ENCODE peak calls at places on chromosome 13, in five cellular contexts. H is AG08396; F is HFFc6; N is activated naive CD4-positive, alpha-beta T cell; D is NCI-H446 treated with DMSO at 0.1 percent for 48 hours. G is an unnamed sample.

GRCh38 chr13:95484052-95484451 is 68.5 kb upstream of the CLDN10 start:
- DNase-seq in H (no peak), F (no peak), N (no peak), D (no peak), G (no peak)

GRCh38 chr13:38350114-38350617 is 515 bp downstream of the UFM1 start:
- DNase-seq in H (peak), F (peak), N (peak), D (no peak), G (peak)

GRCh38 chr13:73602295-73602694 is 531.9 kb downstream of the KLF12 start:
- DNase-seq in H (no peak), F (no peak), N (no peak), D (no peak), G (peak)

GRCh38 chr13:110161112-110161897 is 145.7 kb downstream of the COL4A1 start:
- DNase-seq in H (no peak), F (no peak), N (no peak), D (no peak), G (no peak)

GRCh38 chr13:110525328-110526319 is 35.9 kb downstream of the RAB20 start:
- DNase-seq in H (no peak), F (no peak), N (no peak), D (no peak), G (peak)

GRCh38 chr13:49615844-49616687 is 12.2 kb upstream of the ARL11 start:
- DNase-seq in H (no peak), F (no peak), N (no peak), D (no peak), G (no peak)

GRCh38 chr13:67369895-67370660 is 139.9 kb upstream of the PCDH9 start:
- DNase-seq in H (no peak), F (peak), N (no peak), D (no peak), G (peak)

GRCh38 chr13:88263808-88264207 is 592.6 kb downstream of the SLITRK5 start:
- DNase-seq in H (no peak), F (no peak), N (no peak), D (no peak), G (no peak)

GRCh38 chr13:25300861-25301346 is 521 bp upstream of the NUP58 start:
- DNase-seq in H (no peak), F (no peak), N (peak), D (no peak), G (peak)

GRCh38 chr13:20109037-20109436 is 51.8 kb downstream of the GJA3 start:
- DNase-seq in H (no peak), F (no peak), N (no peak), D (no peak), G (no peak)

GRCh38 chr13:111590796-111591195 is 270.4 kb downstream of the TEX29 start:
- DNase-seq in H (no peak), F (no peak), N (no peak), D (no peak), G (no peak)

GRCh38 chr13:97262058-97262457 is 39.9 kb downstream of the MBNL2 start:
- DNase-seq in H (no peak), F (no peak), N (no peak), D (no peak), G (no peak)

GRCh38 chr13:26168276-26168814 is 53.8 kb downstream of the RNF6 start:
- DNase-seq in H (no peak), F (peak), N (no peak), D (no peak), G (peak)

G was measured in trophoblast cell.